ENCODE peak calls at places on chromosomes 2 and 18, in six cellular contexts. J is adrenal gland, M is GM10248, O is erythroblast, N is ACHN, Z is NCI-H1436. D is an unnamed sample.

GRCh38 chr2:144404621-144405312 is 115.2 kb downstream of the ZEB2 start:
- DNase-seq in N (no peak), M (no peak), O (no peak), J (no peak), Z (no peak), D (no peak)

GRCh38 chr18:12943200-12943599 is 4.6 kb upstream of the SEH1L start:
- DNase-seq in O (no peak), N (peak; percentile 22), J (no peak), Z (no peak), M (no peak), D (no peak)

GRCh38 chr2:91839904-91840868 is 3031.0 kb upstream of the TEKT4 start:
- DNase-seq in O (no peak), J (no peak), Z (no peak), M (no peak), N (no peak), D (no peak)

GRCh38 chr2:134258684-134259408 is 5.0 kb downstream of the MGAT5 start:
- DNase-seq in M (no peak), Z (no peak), N (no peak), J (no peak), O (no peak), D (peak; percentile 67)

GRCh38 chr2:206274434-206275273 is at the start of gene ZDBF2:
- DNase-seq in Z (peak; percentile 77), M (peak; percentile 82), O (peak; percentile 31), J (peak; percentile 34), N (peak; percentile 68), D (peak; percentile 71)

GRCh38 chr2:5616019-5616418 is 76.2 kb upstream of the SOX11 start:
- DNase-seq in Z (no peak), M (no peak), O (no peak), J (no peak), N (no peak), D (no peak)

GRCh38 chr2:231250146-231250545 is 51.7 kb downstream of the ARMC9 start:
- DNase-seq in O (no peak), N (no peak), J (no peak), M (no peak), Z (no peak), D (no peak)

GRCh38 chr18:76528477-76529432 is 33.7 kb upstream of the ZNF516 start:
- DNase-seq in O (peak; percentile 39), Z (peak; percentile 29), M (peak; percentile 44), J (peak; percentile 75), N (no peak), D (no peak)

GRCh38 chr2:236688563-236689392 is 119.2 kb downstream of the ACKR3 start:
- DNase-seq in N (no peak), J (no peak), Z (peak; percentile 30), M (no peak), O (no peak), D (no peak)

GRCh38 chr18:45559258-45559657 is 56.0 kb upstream of the SLC14A2 start:
- DNase-seq in M (no peak), J (no peak), N (no peak), O (no peak), Z (no peak), D (no peak)

GRCh38 chr2:171706152-171706803 is 19.0 kb downstream of the DYNC1I2 start:
- DNase-seq in Z (peak; percentile 5), N (peak; percentile 41), J (no peak), O (no peak), M (no peak), D (no peak)

GRCh38 chr2:118371500-118371899 is 283.2 kb downstream of the INSIG2 start:
- DNase-seq in Z (no peak), J (no peak), O (no peak), M (no peak), N (peak; percentile 61), D (no peak)

GRCh38 chr18:75083761-75084160 is 125.2 kb downstream of the PTGR3 start:
- DNase-seq in O (no peak), N (no peak), M (no peak), J (no peak), Z (no peak), D (no peak)

GRCh38 chr2:196464311-196464710 is 175.2 kb upstream of the CCDC150 start:
- DNase-seq in M (no peak), J (no peak), N (no peak), Z (no peak), O (no peak), D (no peak)

GRCh38 chr2:58081000-58081399 is 34.4 kb downstream of the VRK2 start:
- DNase-seq in M (no peak), J (no peak), O (no peak), Z (no peak), N (no peak), D (no peak)

GRCh38 chr2:16525265-16525887 is 140.3 kb downstream of the CYRIA start:
- DNase-seq in O (peak; percentile 52), J (no peak), M (peak; percentile 44), N (peak; percentile 61), Z (peak; percentile 10), D (no peak)

GRCh38 chr2:37858197-37858711 is 66.8 kb upstream of the RMDN2 start:
- DNase-seq in M (no peak), J (no peak), N (no peak), O (no peak), Z (no peak), D (no peak)

GRCh38 chr2:562391-563364 is 114.5 kb downstream of the TMEM18 start:
- DNase-seq in J (no peak), Z (no peak), O (no peak), N (no peak), M (no peak), D (no peak)

GRCh38 chr2:120499784-120500495 is 154.0 kb downstream of the INHBB start:
- DNase-seq in Z (no peak), N (no peak), O (no peak), M (no peak), J (no peak), D (no peak)

GRCh38 chr2:60385648-60386047 is 167.8 kb downstream of the BCL11A start:
- DNase-seq in Z (no peak), N (no peak), J (no peak), M (no peak), O (no peak), D (no peak)

GRCh38 chr2:127044977-127045654 is 61.8 kb downstream of the BIN1 start:
- DNase-seq in M (no peak), N (no peak), O (no peak), Z (no peak), J (peak; percentile 48), D (no peak)

GRCh38 chr2:210884227-210884626 is 327.8 kb downstream of the CPS1 start:
- DNase-seq in O (no peak), J (no peak), Z (no peak), M (no peak), N (no peak), D (no peak)

GRCh38 chr2:30664761-30665358 is 142.4 kb downstream of the CAPN13 start:
- DNase-seq in J (no peak), N (peak; percentile 65), M (no peak), Z (no peak), O (no peak), D (no peak)

GRCh38 chr2:240508832-240509545 is 48.8 kb downstream of the ANKMY1 start:
- DNase-seq in J (no peak), O (no peak), N (no peak), Z (no peak), M (no peak), D (no peak)

GRCh38 chr2:201158111-201158929 is 24.6 kb upstream of the CASP10 start:
- DNase-seq in O (peak; percentile 91), M (peak; percentile 63), N (peak; percentile 85), J (peak; percentile 87), Z (peak; percentile 46), D (no peak)

GRCh38 chr2:6224267-6224666 is 532.1 kb downstream of the SOX11 start:
- DNase-seq in O (no peak), M (peak; percentile 26), J (no peak), N (no peak), Z (no peak), D (no peak)

GRCh38 chr2:149765003-149765402 is 177.4 kb upstream of the MMADHC start:
- DNase-seq in M (no peak), O (no peak), N (no peak), J (no peak), Z (no peak), D (no peak)

D was measured in stimulated activated effector memory CD8-positive, alpha-beta T cell treated with anti-CD3 and anti-CD28 coated beads, Interleukin-12 subunit alpha, Interleukin-12 subunit beta, amount 100 ng/mL, for 72 hours.